ENCODE peak calls at places on chromosomes 11 and 22, in nine cellular contexts. U is activated T-cell treated with anti-CD3 and anti-CD28 coated beads for 48 hours; C is CD4-positive, CD25-positive, alpha-beta regulatory T cell; G is HFFc6; L is activated naive CD4-positive, alpha-beta T cell treated with anti-CD3 and anti-CD28 coated beads, Interleukin-2, amount 10 ng/mL, durations not matched to agents 7 days and 5 days; Y is GM03348; Z is stimulated activated naive CD4-positive, alpha-beta T cell; R is colonic mucosa; A is dermis blood vessel endothelial cell. T is an unnamed sample.

GRCh38 chr11:93783362-93783761 is 720 bp upstream of the MED17 start:
- DNase-seq in C (no peak), G (no peak), R (no peak), A (no peak), L (no peak), Y (no peak), U (no peak), Z (no peak), T (no peak)

GRCh38 chr11:57562596-57562995 is 4.9 kb downstream of the UBE2L6 start:
- DNase-seq in Y (no peak), R (no peak), C (no peak), L (no peak), Z (no peak), U (no peak), A (no peak), G (no peak), T (no peak)

GRCh38 chr11:3623126-3623525 is 18.7 kb downstream of the ART5 start:
- DNase-seq in R (no peak), Y (no peak), C (no peak), Z (no peak), L (no peak), A (no peak), G (no peak), U (no peak), T (no peak)

GRCh38 chr11:31160504-31161422 is 208.8 kb downstream of the DCDC1 start:
- DNase-seq in A (peak; percentile 11), Y (no peak), R (no peak), Z (no peak), L (no peak), C (no peak), U (no peak), G (no peak), T (no peak)

GRCh38 chr22:17945851-17946690 is 78.3 kb downstream of the MICAL3 start:
- DNase-seq in G (no peak), R (no peak), Y (no peak), C (no peak), L (no peak), Z (no peak), U (no peak), A (no peak), T (no peak)

GRCh38 chr11:19332476-19332875 is 91.7 kb upstream of the E2F8 start:
- DNase-seq in Z (no peak), R (no peak), G (no peak), Y (no peak), A (no peak), L (no peak), U (no peak), C (no peak), T (no peak)

GRCh38 chr22:23276656-23277582 is 96.6 kb downstream of the BCR start:
- DNase-seq in U (no peak), R (no peak), G (no peak), Z (no peak), C (no peak), Y (no peak), A (no peak), L (no peak), T (no peak)

GRCh38 chr22:46848227-46848626 is 85.8 kb downstream of the TBC1D22A start:
- DNase-seq in U (no peak), C (no peak), L (no peak), R (no peak), Y (no peak), G (peak; percentile 33), Z (no peak), A (no peak), T (no peak)

GRCh38 chr11:113664069-113664980 is 41.8 kb downstream of the TMPRSS5 start:
- DNase-seq in Z (no peak), A (no peak), Y (peak; percentile 48), R (no peak), L (no peak), G (peak; percentile 10), U (no peak), C (no peak), T (no peak)

GRCh38 chr11:95514386-95515145 is 275.0 kb downstream of the FAM76B start:
- DNase-seq in G (no peak), L (no peak), Z (no peak), C (no peak), Y (no peak), U (no peak), R (no peak), A (no peak), T (no peak)

GRCh38 chr11:62805991-62806441 is 776 bp upstream of the NXF1 start:
- DNase-seq in C (no peak), Y (no peak), R (peak; percentile 25), G (no peak), U (no peak), Z (no peak), A (peak; percentile 29), L (no peak), T (peak; percentile 60)

GRCh38 chr22:22714600-22715361 is 70.4 kb downstream of the GGTLC2 start:
- DNase-seq in R (no peak), C (no peak), U (no peak), Z (no peak), A (no peak), L (no peak), G (no peak), Y (no peak), T (peak; percentile 62)

T was measured in RPMI8226.